ENCODE peak calls at places on chromosomes 6 and 20, in eight cellular contexts. One of them, this sample, is unnamed.

GRCh38 chr6:102485480-102485879 is 1092.0 kb downstream of the GRIK2 start:
- DNase-seq in D341Med: no peak
- DNase-seq in left colon: no peak
- DNase-seq in CD8-positive, alpha-beta T cell: no peak
- DNase-seq in NCI-H69: peak
- DNase-seq in psoas muscle: no peak
- DNase-seq in cardiac fibroblast: no peak
- DNase-seq in brain microvascular endothelial cell: no peak
- DNase-seq in this sample: no peak

GRCh38 chr6:91213229-91213901 is 626.5 kb upstream of the MAP3K7 start:
- DNase-seq in D341Med: no peak
- DNase-seq in left colon: peak
- DNase-seq in CD8-positive, alpha-beta T cell: no peak
- DNase-seq in NCI-H69: no peak
- DNase-seq in psoas muscle: no peak
- DNase-seq in cardiac fibroblast: no peak
- DNase-seq in brain microvascular endothelial cell: no peak
- DNase-seq in this sample: no peak

GRCh38 chr20:43963872-43964791 is 49.5 kb downstream of the TOX2 start:
- DNase-seq in D341Med: no peak
- DNase-seq in left colon: no peak
- DNase-seq in CD8-positive, alpha-beta T cell: no peak
- DNase-seq in NCI-H69: no peak
- DNase-seq in psoas muscle: peak
- DNase-seq in cardiac fibroblast: peak
- DNase-seq in brain microvascular endothelial cell: peak
- DNase-seq in this sample: no peak

GRCh38 chr6:89970609-89971337 is 76.5 kb downstream of the GJA10 start:
- DNase-seq in D341Med: peak
- DNase-seq in left colon: peak
- DNase-seq in CD8-positive, alpha-beta T cell: no peak
- DNase-seq in NCI-H69: peak
- DNase-seq in psoas muscle: peak
- DNase-seq in cardiac fibroblast: peak
- DNase-seq in brain microvascular endothelial cell: peak
- DNase-seq in this sample: no peak

GRCh38 chr6:21444861-21445260 is 148.7 kb upstream of the SOX4 start:
- DNase-seq in D341Med: no peak
- DNase-seq in left colon: no peak
- DNase-seq in CD8-positive, alpha-beta T cell: no peak
- DNase-seq in NCI-H69: no peak
- DNase-seq in psoas muscle: no peak
- DNase-seq in cardiac fibroblast: no peak
- DNase-seq in brain microvascular endothelial cell: no peak
- DNase-seq in this sample: no peak

GRCh38 chr20:32315885-32316284 is 38.4 kb downstream of the KIF3B start:
- DNase-seq in D341Med: no peak
- DNase-seq in left colon: no peak
- DNase-seq in CD8-positive, alpha-beta T cell: no peak
- DNase-seq in NCI-H69: no peak
- DNase-seq in psoas muscle: no peak
- DNase-seq in cardiac fibroblast: no peak
- DNase-seq in brain microvascular endothelial cell: no peak
- DNase-seq in this sample: no peak

GRCh38 chr20:61253264-61253639 is 1.2 kb downstream of the CDH4 start:
- DNase-seq in D341Med: peak
- DNase-seq in left colon: no peak
- DNase-seq in CD8-positive, alpha-beta T cell: no peak
- DNase-seq in NCI-H69: no peak
- DNase-seq in psoas muscle: no peak
- DNase-seq in cardiac fibroblast: peak
- DNase-seq in brain microvascular endothelial cell: no peak
- DNase-seq in this sample: no peak

GRCh38 chr6:125748534-125749111 is 809 bp upstream of the HEY2 start:
- DNase-seq in D341Med: peak
- DNase-seq in left colon: no peak
- DNase-seq in CD8-positive, alpha-beta T cell: no peak
- DNase-seq in NCI-H69: peak
- DNase-seq in psoas muscle: no peak
- DNase-seq in cardiac fibroblast: peak
- DNase-seq in brain microvascular endothelial cell: peak
- DNase-seq in this sample: no peak

GRCh38 chr6:4345543-4345942 is 210.2 kb upstream of the ECI2 start:
- DNase-seq in D341Med: peak
- DNase-seq in left colon: no peak
- DNase-seq in CD8-positive, alpha-beta T cell: no peak
- DNase-seq in NCI-H69: peak
- DNase-seq in psoas muscle: no peak
- DNase-seq in cardiac fibroblast: no peak
- DNase-seq in brain microvascular endothelial cell: no peak
- DNase-seq in this sample: no peak

GRCh38 chr20:431012-431904 is 23.2 kb downstream of the RBCK1 start:
- DNase-seq in D341Med: peak
- DNase-seq in left colon: peak
- DNase-seq in CD8-positive, alpha-beta T cell: no peak
- DNase-seq in NCI-H69: peak
- DNase-seq in psoas muscle: peak
- DNase-seq in cardiac fibroblast: peak
- DNase-seq in brain microvascular endothelial cell: peak
- DNase-seq in this sample: peak

GRCh38 chr6:42104095-42104806 is 38.2 kb downstream of the C6orf132 start:
- DNase-seq in D341Med: peak
- DNase-seq in left colon: peak
- DNase-seq in CD8-positive, alpha-beta T cell: peak
- DNase-seq in NCI-H69: no peak
- DNase-seq in psoas muscle: peak
- DNase-seq in cardiac fibroblast: peak
- DNase-seq in brain microvascular endothelial cell: peak
- DNase-seq in this sample: peak

GRCh38 chr20:19851863-19852262 is 93.8 kb downstream of the RIN2 start:
- DNase-seq in D341Med: no peak
- DNase-seq in left colon: no peak
- DNase-seq in CD8-positive, alpha-beta T cell: no peak
- DNase-seq in NCI-H69: no peak
- DNase-seq in psoas muscle: no peak
- DNase-seq in cardiac fibroblast: no peak
- DNase-seq in brain microvascular endothelial cell: no peak
- DNase-seq in this sample: no peak